ENCODE peak calls at places on chromosomes 13 and 19, in ten cellular contexts. L, A, J, F, C, Y, Q, B, E and Z are unnamed samples.

GRCh38 chr13:83215627-83216026 is 666.6 kb downstream of the SLITRK1 start:
- DNase-seq in L (no peak), A (peak; percentile 81), J (peak; percentile 48), F (peak; percentile 59), C (no peak), Y (no peak), Q (no peak), B (no peak), E (no peak), Z (no peak)

GRCh38 chr19:7931221-7932061 is 5.5 kb upstream of the CTXN1 start:
- DNase-seq in L (peak; percentile 82), A (no peak), J (no peak), F (no peak), C (peak; percentile 36), Y (no peak), Q (no peak), B (no peak), E (no peak), Z (no peak)

GRCh38 chr13:53023246-53023645 is 5.4 kb upstream of the OLFM4 start:
- DNase-seq in L (no peak), A (no peak), J (no peak), F (no peak), C (no peak), Y (no peak), Q (no peak), B (no peak), E (no peak), Z (no peak)

GRCh38 chr13:77113496-77113895 is 86.5 kb upstream of the FBXL3 start:
- DNase-seq in L (no peak), A (no peak), J (no peak), F (no peak), C (no peak), Y (no peak), Q (no peak), B (no peak), E (no peak), Z (no peak)

GRCh38 chr19:14413355-14413754 is 5.8 kb downstream of the DDX39A start:
- DNase-seq in L (no peak), A (no peak), J (no peak), F (no peak), C (no peak), Y (no peak), Q (no peak), B (no peak), E (no peak), Z (no peak)

GRCh38 chr19:3881272-3882040 is 971 bp downstream of the ATCAY start:
- DNase-seq in L (no peak), A (no peak), J (no peak), F (no peak), C (no peak), Y (no peak), Q (no peak), B (peak; percentile 81), E (no peak), Z (no peak)

GRCh38 chr19:38024991-38025716 is 118.1 kb downstream of the SIPA1L3 start:
- DNase-seq in L (no peak), A (no peak), J (no peak), F (no peak), C (no peak), Y (peak; percentile 37), Q (no peak), B (no peak), E (no peak), Z (no peak)

GRCh38 chr13:99941086-99941485 is 30.5 kb downstream of the ZIC5 start:
- DNase-seq in L (no peak), A (no peak), J (no peak), F (no peak), C (no peak), Y (no peak), Q (no peak), B (no peak), E (no peak), Z (no peak)

GRCh38 chr19:47414469-47414868 is 4.9 kb downstream of the MEIS3 start:
- DNase-seq in L (peak; percentile 79), A (no peak), J (no peak), F (no peak), C (peak; percentile 37), Y (no peak), Q (no peak), B (peak; percentile 43), E (peak; percentile 32), Z (no peak)

GRCh38 chr13:86559915-86560314 is 760.7 kb upstream of the SLITRK6 start:
- DNase-seq in L (no peak), A (no peak), J (no peak), F (no peak), C (no peak), Y (no peak), Q (no peak), B (no peak), E (no peak), Z (no peak)

GRCh38 chr19:41321600-41322270 is 11.8 kb downstream of the CCDC97 start:
- DNase-seq in L (no peak), A (peak; percentile 85), J (no peak), F (no peak), C (peak; percentile 66), Y (peak; percentile 60), Q (no peak), B (peak; percentile 90), E (no peak), Z (no peak)

GRCh38 chr19:28905996-28906395 is 307.0 kb downstream of the UQCRFS1 start:
- DNase-seq in L (no peak), A (peak; percentile 8), J (no peak), F (no peak), C (no peak), Y (no peak), Q (no peak), B (no peak), E (no peak), Z (no peak)

GRCh38 chr19:29524912-29525870 is 603 bp upstream of the VSTM2B start:
- DNase-seq in L (peak; percentile 80), A (no peak), J (no peak), F (no peak), C (no peak), Y (no peak), Q (no peak), B (no peak), E (no peak), Z (no peak)

GRCh38 chr19:49638360-49638759 is 1.6 kb downstream of the RRAS start:
- DNase-seq in L (no peak), A (peak; percentile 44), J (no peak), F (no peak), C (no peak), Y (no peak), Q (no peak), B (no peak), E (no peak), Z (no peak)

GRCh38 chr13:72458701-72459100 is 268.7 kb downstream of the MZT1 start:
- DNase-seq in L (no peak), A (peak; percentile 7), J (no peak), F (no peak), C (no peak), Y (no peak), Q (no peak), B (no peak), E (peak; percentile 31), Z (no peak)

GRCh38 chr13:40208517-40208916 is 457.9 kb downstream of the FOXO1 start:
- DNase-seq in L (no peak), A (no peak), J (no peak), F (no peak), C (no peak), Y (no peak), Q (no peak), B (no peak), E (peak; percentile 71), Z (peak; percentile 70)
- H3K4me3 ChIP-seq in L (no peak overlapping the region), A (no peak overlapping the region), J (no peak overlapping the region), F (no peak overlapping the region), C (no peak overlapping the region), Y (no peak overlapping the region), Q (no peak overlapping the region), B (no peak overlapping the region), E (no peak overlapping the region), Z (no peak overlapping the region)

GRCh38 chr13:62321895-62322294 is 906.2 kb upstream of the PCDH20 start:
- DNase-seq in L (no peak), A (no peak), J (no peak), F (no peak), C (no peak), Y (no peak), Q (no peak), B (no peak), E (no peak), Z (no peak)

GRCh38 chr13:62321139-62321538 is 905.5 kb upstream of the PCDH20 start:
- DNase-seq in L (no peak), A (no peak), J (no peak), F (no peak), C (no peak), Y (no peak), Q (no peak), B (no peak), E (no peak), Z (no peak)

GRCh38 chr13:62324842-62325241 is 909.2 kb upstream of the PCDH20 start:
- DNase-seq in L (no peak), A (no peak), J (no peak), F (no peak), C (no peak), Y (no peak), Q (no peak), B (no peak), E (no peak), Z (no peak)

GRCh38 chr13:62320731-62321130 is 905.1 kb upstream of the PCDH20 start:
- DNase-seq in L (no peak), A (no peak), J (no peak), F (no peak), C (no peak), Y (no peak), Q (no peak), B (peak; percentile 9), E (no peak), Z (no peak)

GRCh38 chr13:62320129-62320724 is 904.6 kb upstream of the PCDH20 start:
- DNase-seq in L (no peak), A (peak; percentile 66), J (no peak), F (no peak), C (no peak), Y (no peak), Q (no peak), B (peak; percentile 38), E (peak; percentile 54), Z (peak; percentile 24)
- TF ChIP-seq CTCF in L (no peak), A (peak; percentile 44), J (no peak), F (peak; percentile 3), C (peak; percentile 36), Y (peak; percentile 40), Q (peak; percentile 39), B (peak; percentile 75), E (peak; percentile 48), Z (peak; percentile 33)

GRCh38 chr19:10566658-10567410 is 1.0 kb upstream of the KRI1 start:
- DNase-seq in L (no peak), A (no peak), J (no peak), F (no peak), C (peak; percentile 52), Y (no peak), Q (no peak), B (no peak), E (peak; percentile 22), Z (peak; percentile 76)
- H3K4me3 ChIP-seq in L (peak overlapping the region; percentile 81), A (no peak overlapping the region), J (peak overlapping the region; percentile 99), F (peak overlapping the region; percentile 71), C (no peak overlapping the region), Y (no peak overlapping the region), Q (peak overlapping the region; percentile 90), B (peak overlapping the region; percentile 72), E (peak overlapping the region; percentile 44), Z (peak overlapping the region; percentile 83)

DNA sequence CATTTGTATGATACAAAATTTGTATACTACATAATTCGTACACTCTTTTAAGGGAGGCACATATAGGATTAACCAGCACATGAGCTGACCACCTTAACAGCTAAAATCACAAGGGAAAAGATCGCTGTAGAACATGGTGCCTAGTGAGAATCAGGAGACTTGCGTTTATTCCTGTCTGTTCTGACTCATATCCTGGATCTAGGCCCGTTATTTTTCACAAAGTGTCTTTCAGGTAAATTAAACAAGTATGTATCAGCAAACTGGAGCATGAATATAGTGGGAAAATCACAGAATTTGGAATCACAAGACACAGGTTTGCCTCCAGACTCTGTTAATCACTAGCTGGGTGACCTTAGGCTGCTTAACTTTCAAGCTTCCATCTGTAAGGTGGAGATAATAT is 47.5 kb upstream of the ESD start:
- DNase-seq in L (no peak), A (no peak), J (no peak), F (no peak), C (no peak), Y (no peak), Q (no peak), B (no peak), E (no peak), Z (no peak)
- TF ChIP-seq CTCF in L (no peak), A (no peak), J (no peak), F (no peak), C (no peak), Y (no peak), Q (no peak), B (no peak), E (no peak), Z (no peak)